ENCODE peak calls at places on chromosomes 13 and 19, in four cellular contexts. G is AG10803, N is heart left ventricle, H is WTC11. S is an unnamed sample.

GRCh38 chr13:52882803-52883202 is 34.4 kb upstream of the PCDH8 start:
- DNase-seq in N (no peak), H (no peak), G (no peak), S (no peak)

GRCh38 chr13:75946746-75947397 is 310.7 kb downstream of the LMO7 start:
- DNase-seq in G (no peak), N (no peak), H (no peak), S (no peak)

GRCh38 chr13:32905063-32905863 is 111.0 kb upstream of the KL start:
- DNase-seq in G (peak), N (no peak), H (no peak), S (no peak)

GRCh38 chr19:39140195-39140516 is 14.6 kb downstream of the PAK4 start:
- DNase-seq in H (no peak), N (no peak), G (no peak), S (no peak)

GRCh38 chr19:45716314-45717130 is 14.2 kb downstream of the FBXO46 start:
- DNase-seq in G (peak), H (no peak), N (no peak), S (no peak)

GRCh38 chr19:34383599-34383998 is 18.6 kb downstream of the GPI start:
- DNase-seq in N (no peak), G (no peak), H (no peak), S (no peak)

GRCh38 chr19:3149526-3150505 is 14.0 kb downstream of the GNA15 start:
- DNase-seq in G (no peak), N (no peak), H (no peak), S (no peak)

GRCh38 chr19:4744451-4745170 is 21.0 kb upstream of the DPP9 start:
- DNase-seq in N (no peak), H (no peak), G (peak), S (no peak)

GRCh38 chr13:73215807-73216206 is 157.0 kb downstream of the KLF5 start:
- DNase-seq in N (no peak), H (no peak), G (peak), S (no peak)

GRCh38 chr13:113157929-113158747 is at the start of gene PROZ:
- DNase-seq in G (no peak), H (no peak), N (no peak), S (no peak)

GRCh38 chr13:93951153-93951552 is 528.3 kb downstream of the DCT start:
- DNase-seq in G (peak), H (no peak), N (no peak), S (no peak)

GRCh38 chr19:4279530-4280422 is 710 bp downstream of the SHD start:
- DNase-seq in G (no peak), N (no peak), H (no peak), S (no peak)

GRCh38 chr13:49412749-49413148 is 31.1 kb downstream of the CAB39L start:
- DNase-seq in N (no peak), H (peak), G (no peak), S (no peak)

GRCh38 chr19:16175954-16176353 is 2.6 kb upstream of the CIB3 start:
- DNase-seq in H (no peak), G (no peak), N (no peak), S (no peak)

GRCh38 chr19:7746903-7747884 is at the start of gene CD209:
- DNase-seq in H (no peak), N (no peak), G (no peak), S (no peak)

GRCh38 chr19:5235458-5236219 is 105.0 kb downstream of the PTPRS start:
- DNase-seq in H (no peak), N (no peak), G (no peak), S (no peak)

GRCh38 chr19:2533686-2534085 is 57.8 kb downstream of the GADD45B start:
- DNase-seq in G (no peak), H (no peak), N (no peak), S (no peak)

GRCh38 chr13:33931397-33931987 is 113.5 kb downstream of the RFC3 start:
- DNase-seq in N (no peak), G (peak), H (peak), S (no peak)
- TF ChIP-seq CTCF in N (peak), G (peak), H (peak), S (peak)

GRCh38 chr19:48635966-48636858 is 967 bp downstream of the DBP start:
- DNase-seq in G (no peak), H (no peak), N (peak), S (no peak)

GRCh38 chr19:48637449-48637947 is 319 bp upstream of the DBP start:
- DNase-seq in N (peak), H (peak), G (peak), S (peak)

GRCh38 chr19:48637948-48638830 is 1.0 kb upstream of the DBP start:
- DNase-seq in G (peak), N (peak), H (peak), S (peak)

GRCh38 chr19:48635263-48635965 is 1.8 kb downstream of the DBP start:
- DNase-seq in G (no peak), H (peak), N (peak), S (no peak)

DNA sequence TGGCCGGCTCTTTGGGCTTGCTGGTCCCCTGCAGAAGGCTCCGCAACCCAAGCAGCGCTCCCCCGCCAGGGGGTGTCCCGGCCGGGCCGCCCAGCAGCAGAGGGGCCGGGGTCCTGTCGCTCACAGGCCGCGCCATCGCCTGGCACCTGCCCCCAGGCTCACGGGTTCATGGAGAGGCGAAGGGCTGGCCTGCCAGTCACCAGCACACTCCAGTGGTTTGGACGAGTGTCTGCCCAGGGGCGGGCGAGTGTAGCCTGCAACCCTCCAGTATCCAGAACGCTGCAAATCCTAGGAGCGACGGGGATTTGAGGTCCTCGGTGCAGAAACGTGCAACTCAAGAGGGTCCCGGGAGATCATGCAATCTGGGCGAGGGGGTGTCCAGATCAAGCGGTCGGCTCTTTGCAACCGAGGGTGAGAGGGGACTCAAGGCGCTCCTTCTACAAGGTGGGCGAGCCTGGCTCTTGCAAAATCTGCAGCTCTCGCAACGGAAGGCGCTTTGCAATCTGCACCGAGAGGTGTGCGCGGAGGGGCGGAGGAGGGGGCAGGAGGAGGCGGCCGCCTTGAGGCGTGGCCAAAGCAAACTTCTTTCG is at the start of gene DBP:
- DNase-seq in H (peak), G (no peak), N (peak), S (no peak)
- TF ChIP-seq CTCF in H (no peak), G (peak), N (peak), S (peak)

GRCh38 chr19:12938536-12939291 is at the start of gene CALR:
- DNase-seq in H (no peak), N (peak), G (peak), S (no peak)
- TF ChIP-seq CTCF in H (no peak), N (peak), G (peak), S (no peak)

DNA sequence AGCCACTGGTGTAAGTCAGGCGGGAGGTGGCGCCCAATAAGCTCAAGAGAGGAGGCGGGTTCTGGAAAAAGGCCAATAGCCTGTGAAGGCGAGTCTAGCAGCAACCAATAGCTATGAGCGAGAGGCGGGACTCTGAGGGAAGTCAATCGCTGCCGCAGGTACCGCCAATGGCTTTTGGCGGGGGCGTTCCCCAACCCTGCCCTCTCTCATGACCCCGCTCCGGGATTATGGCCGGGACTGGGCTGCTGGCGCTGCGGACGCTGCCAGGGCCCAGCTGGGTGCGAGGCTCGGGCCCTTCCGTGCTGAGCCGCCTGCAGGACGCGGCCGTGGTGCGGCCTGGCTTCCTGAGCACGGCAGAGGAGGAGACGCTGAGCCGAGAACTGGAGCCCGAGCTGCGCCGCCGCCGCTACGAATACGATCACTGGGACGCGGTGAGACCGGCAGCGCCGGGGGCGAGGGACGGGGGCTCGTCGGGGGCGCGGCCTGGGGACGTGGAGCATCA is at the start of gene ALKBH7:
- DNase-seq in G (peak), N (peak), H (peak), S (peak)
- TF ChIP-seq CTCF in G (no peak), N (no peak), H (no peak), S (no peak)

GRCh38 chr19:49616945-49617344 is 23.0 kb downstream of the RRAS start:
- DNase-seq in H (no peak), G (no peak), N (no peak), S (no peak)

GRCh38 chr19:49613374-49613773 is 22.4 kb downstream of the PRR12 start:
- DNase-seq in N (no peak), G (no peak), H (no peak), S (no peak)

GRCh38 chr19:49616532-49616931 is 23.4 kb downstream of the RRAS start:
- DNase-seq in G (no peak), N (no peak), H (no peak), S (no peak)

GRCh38 chr19:49615861-49616260 is 24.1 kb downstream of the RRAS start:
- DNase-seq in N (no peak), H (no peak), G (no peak), S (no peak)

DNA sequence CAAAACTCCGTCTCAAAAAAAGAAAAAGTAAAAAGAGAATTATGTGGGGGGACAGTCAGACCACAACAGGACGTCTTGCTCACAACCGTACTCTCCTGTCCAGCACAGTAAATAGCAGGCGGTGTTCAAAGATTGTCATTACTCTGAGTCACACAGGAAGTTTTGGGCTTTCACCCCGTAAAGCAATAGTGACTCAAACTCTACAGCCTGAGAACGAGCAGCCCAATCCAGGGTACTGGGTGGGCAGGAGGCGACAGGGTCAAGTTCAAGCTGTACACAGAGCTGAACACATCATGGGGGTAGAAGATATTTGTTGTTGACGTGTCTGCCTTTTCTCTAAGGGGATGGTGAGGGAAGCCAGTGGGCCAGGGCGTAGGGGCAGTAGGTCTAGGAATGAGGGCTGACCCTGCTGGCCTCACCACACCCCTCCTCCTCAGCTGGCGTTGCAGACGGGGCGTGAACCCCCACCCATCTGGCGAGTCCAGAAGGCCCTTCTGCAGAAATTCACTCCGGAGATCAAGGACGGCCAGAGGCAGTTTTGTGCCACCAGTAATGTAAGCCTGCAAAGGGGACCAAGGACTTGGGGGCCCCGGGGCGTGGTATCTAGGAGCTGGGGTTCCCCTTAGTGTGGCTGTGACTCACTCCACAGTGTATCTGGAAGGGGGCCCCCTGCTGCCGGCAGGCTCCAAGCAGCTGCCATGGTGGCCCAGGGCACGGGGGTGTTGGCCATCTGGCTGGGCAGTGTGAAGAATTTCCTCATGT is 23.3 kb downstream of the PRR12 start:
- DNase-seq in N (no peak), H (no peak), G (peak), S (no peak)
- TF ChIP-seq CTCF in N (no peak), H (no peak), G (no peak), S (no peak)

DNA sequence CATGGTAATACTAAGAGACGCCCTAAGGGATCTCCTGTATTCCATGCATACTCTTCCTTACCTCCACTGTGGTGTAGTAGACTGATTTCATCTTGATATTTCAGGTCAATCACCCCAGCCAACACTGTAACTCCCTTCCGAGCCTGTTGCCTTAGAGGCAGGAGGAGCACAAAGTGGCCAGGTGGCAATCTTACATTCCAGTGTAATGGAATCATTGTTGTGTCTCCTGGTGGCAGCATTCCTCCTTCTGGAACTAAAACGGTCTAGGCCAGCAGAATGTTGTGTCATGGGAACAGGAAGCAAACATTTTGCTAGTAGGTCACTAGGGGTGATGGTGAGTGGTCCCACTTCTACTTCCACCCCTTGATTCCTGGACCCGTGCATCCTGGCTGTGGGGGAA is 405.7 kb upstream of the SLC10A2 start:
- DNase-seq in G (no peak), H (peak), N (no peak), S (no peak)
- TF ChIP-seq CTCF in G (no peak), H (no peak), N (no peak), S (no peak)

GRCh38 chr19:18780631-18781030 is 10.5 kb downstream of the COMP start:
- DNase-seq in H (no peak), G (no peak), N (no peak), S (no peak)
- TF ChIP-seq CTCF in H (no peak), G (no peak), N (no peak), S (no peak)

DNA sequence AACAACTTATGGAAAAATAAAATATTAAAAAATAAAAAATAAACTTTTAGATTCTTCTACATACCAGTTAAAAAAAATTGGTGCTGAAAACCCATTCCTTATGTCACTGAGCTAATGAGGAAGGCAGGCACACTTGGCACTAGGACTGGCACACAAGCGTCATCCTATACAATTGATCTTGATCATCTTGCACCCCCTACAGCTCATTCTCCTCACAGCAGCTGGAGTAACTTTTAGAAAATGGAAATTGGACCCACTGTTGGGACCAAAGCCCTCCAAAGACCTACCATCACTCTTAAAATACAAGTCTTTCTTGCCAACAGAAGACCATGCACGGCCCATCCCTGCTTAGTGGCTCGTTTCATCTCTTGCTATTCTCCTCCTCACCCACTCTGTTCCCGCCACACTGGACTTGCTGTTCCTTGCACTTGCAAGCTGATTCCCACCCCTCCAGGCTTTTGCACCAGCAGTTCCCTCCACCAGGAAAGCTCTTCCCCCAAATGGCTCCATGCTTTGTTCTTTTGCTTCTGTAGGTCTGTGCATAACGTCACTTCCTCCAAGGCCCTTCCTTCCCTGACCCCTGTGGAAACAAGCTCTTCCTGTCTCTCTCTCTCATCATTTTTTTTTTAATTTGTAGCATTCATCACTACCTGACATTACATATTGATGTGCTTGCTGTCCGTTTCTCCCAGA is 11.6 kb downstream of the CTU1 start:
- DNase-seq in H (no peak), N (no peak), G (no peak), S (no peak)
- TF ChIP-seq CTCF in H (no peak), N (no peak), G (peak), S (peak)

S was measured in osteocyte.